ENCODE peak calls at places on chromosomes 16 and 17, in eight cellular contexts. U, S, L, F, K, G, Q and Y are unnamed samples.

GRCh38 chr17:77286641-77287431 is 146.1 kb downstream of the SEC14L1 start:
- DNase-seq in F (peak; percentile 82), K (peak; percentile 88), U (no peak), G (no peak), S (no peak), L (peak; percentile 18), Q (no peak), Y (no peak)

GRCh38 chr17:4900231-4901107 is 1.1 kb downstream of the C17orf107 start:
- DNase-seq in S (no peak), Q (peak; percentile 34), U (peak; percentile 82), F (peak; percentile 71), L (no peak), K (peak; percentile 74), G (no peak), Y (peak; percentile 62)

GRCh38 chr16:62909597-62909996 is 873.4 kb upstream of the CDH8 start:
- DNase-seq in L (no peak), U (no peak), Q (no peak), K (no peak), G (no peak), S (no peak), F (no peak), Y (no peak)

GRCh38 chr16:77961811-77962210 is 60.5 kb upstream of the CLEC3A start:
- DNase-seq in S (no peak), L (peak; percentile 59), K (no peak), F (no peak), Q (no peak), G (no peak), U (no peak), Y (no peak)

GRCh38 chr17:9308069-9308468 is 267.6 kb downstream of the STX8 start:
- DNase-seq in G (no peak), F (no peak), L (no peak), Q (no peak), U (no peak), S (no peak), K (no peak), Y (no peak)

GRCh38 chr17:16269658-16270057 is 52.6 kb downstream of the PIGL start:
- DNase-seq in G (no peak), K (no peak), U (no peak), Q (no peak), F (no peak), L (peak; percentile 87), S (no peak), Y (no peak)

GRCh38 chr17:32319548-32319905 is 22.4 kb downstream of the C17orf75 start:
- DNase-seq in U (peak; percentile 61), L (peak; percentile 41), K (peak; percentile 82), S (peak; percentile 55), G (peak; percentile 46), F (peak; percentile 84), Q (peak; percentile 48), Y (peak; percentile 57)

GRCh38 chr16:56985288-56985961 is 3.9 kb upstream of the NLRC5 start:
- DNase-seq in Q (no peak), L (peak; percentile 85), S (no peak), G (peak; percentile 70), K (peak; percentile 86), U (no peak), F (peak; percentile 58), Y (no peak)

GRCh38 chr16:30948087-30948955 is 547 bp upstream of the ORAI3 start:
- DNase-seq in Q (no peak), L (peak; percentile 96), U (no peak), S (no peak), F (peak; percentile 82), G (peak; percentile 91), K (peak; percentile 94), Y (no peak)

GRCh38 chr17:62627904-62628603 is 584 bp downstream of the MRC2 start:
- DNase-seq in K (no peak), U (no peak), L (peak; percentile 74), G (no peak), S (no peak), F (peak; percentile 63), Q (no peak), Y (no peak)

GRCh38 chr16:78669994-78670393 is 570.5 kb downstream of the WWOX start:
- DNase-seq in Q (no peak), K (no peak), S (no peak), F (no peak), G (no peak), L (no peak), U (no peak), Y (no peak)

GRCh38 chr17:33628500-33629336 is 335.6 kb upstream of the ASIC2 start:
- DNase-seq in G (no peak), S (no peak), Q (no peak), F (no peak), K (no peak), U (no peak), L (no peak), Y (no peak)

GRCh38 chr17:80101160-80101945 is at the start of gene GAA:
- DNase-seq in S (peak; percentile 28), U (peak; percentile 79), L (peak; percentile 76), K (peak; percentile 88), Q (peak; percentile 77), G (peak; percentile 69), F (peak; percentile 90), Y (peak; percentile 84)

GRCh38 chr16:63146251-63146650 is 1110.0 kb upstream of the CDH8 start:
- DNase-seq in F (no peak), Q (no peak), S (no peak), L (no peak), U (no peak), K (no peak), G (no peak), Y (no peak)

GRCh38 chr17:42042598-42043319 is 7.6 kb downstream of the C17orf113 start:
- DNase-seq in U (no peak), Q (no peak), L (no peak), S (no peak), K (no peak), G (no peak), F (no peak), Y (no peak)

GRCh38 chr16:9260665-9261064 is 169.2 kb downstream of the HAPSTR1 start:
- DNase-seq in L (no peak), K (no peak), Q (no peak), U (no peak), F (no peak), S (no peak), G (no peak), Y (no peak)

GRCh38 chr16:47643610-47644009 is 182.5 kb downstream of the PHKB start:
- DNase-seq in G (no peak), F (no peak), L (no peak), Q (no peak), K (no peak), U (no peak), S (no peak), Y (no peak)

GRCh38 chr17:75950850-75951554 is 10.2 kb upstream of the FBF1 start:
- DNase-seq in U (no peak), L (peak; percentile 18), Q (no peak), F (no peak), K (no peak), S (no peak), G (no peak), Y (no peak)

GRCh38 chr16:57071840-57072541 is 20.4 kb upstream of the CPNE2 start:
- DNase-seq in Q (no peak), K (no peak), S (no peak), L (peak; percentile 62), G (no peak), U (no peak), F (no peak), Y (no peak)

GRCh38 chr17:19812407-19812806 is 55.3 kb downstream of the ULK2 start:
- DNase-seq in L (peak; percentile 10), S (no peak), U (no peak), G (no peak), F (no peak), K (no peak), Q (no peak), Y (no peak)

GRCh38 chr17:6347776-6348175 is 87.1 kb downstream of the AIPL1 start:
- DNase-seq in G (no peak), K (no peak), S (no peak), Q (no peak), U (no peak), L (no peak), F (no peak), Y (no peak)

GRCh38 chr17:27323538-27324212 is 29.8 kb downstream of the WSB1 start:
- DNase-seq in S (no peak), F (peak; percentile 86), Q (no peak), G (peak; percentile 49), K (peak; percentile 88), L (peak; percentile 16), U (no peak), Y (no peak)

GRCh38 chr17:67528751-67529436 is 151.8 kb downstream of the PITPNC1 start:
- DNase-seq in Q (no peak), K (peak; percentile 80), S (no peak), U (no peak), F (peak; percentile 77), L (peak; percentile 93), G (peak; percentile 41), Y (no peak)

DNA sequence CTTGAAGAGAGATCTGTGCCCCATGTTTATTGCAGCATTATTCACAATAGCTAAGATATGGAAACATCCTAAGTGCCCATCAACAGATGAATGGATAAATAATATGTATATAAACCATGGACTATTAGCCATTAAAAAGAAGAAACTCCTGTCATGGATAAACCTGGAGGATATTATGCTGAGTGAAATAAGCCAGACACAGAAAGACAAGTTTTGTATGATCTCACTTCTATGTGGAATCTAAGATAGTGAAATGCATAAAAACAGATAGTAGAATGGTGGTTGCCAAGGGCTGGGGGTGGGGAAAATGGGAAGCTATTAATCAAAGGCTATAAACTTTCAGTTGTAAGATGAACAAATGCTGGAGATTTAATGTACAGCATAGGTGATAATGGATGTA is 19.9 kb upstream of the HEATR6 start:
- DNase-seq in G (no peak), F (no peak), U (no peak), L (no peak), K (no peak), S (no peak), Q (no peak), Y (no peak)
- H3K27ac ChIP-seq in G (no peak overlapping the region), F (no peak overlapping the region), U (no peak overlapping the region), L (no peak overlapping the region), K (no peak overlapping the region), S (no peak overlapping the region), Q (no peak overlapping the region), Y (no peak overlapping the region)

DNA sequence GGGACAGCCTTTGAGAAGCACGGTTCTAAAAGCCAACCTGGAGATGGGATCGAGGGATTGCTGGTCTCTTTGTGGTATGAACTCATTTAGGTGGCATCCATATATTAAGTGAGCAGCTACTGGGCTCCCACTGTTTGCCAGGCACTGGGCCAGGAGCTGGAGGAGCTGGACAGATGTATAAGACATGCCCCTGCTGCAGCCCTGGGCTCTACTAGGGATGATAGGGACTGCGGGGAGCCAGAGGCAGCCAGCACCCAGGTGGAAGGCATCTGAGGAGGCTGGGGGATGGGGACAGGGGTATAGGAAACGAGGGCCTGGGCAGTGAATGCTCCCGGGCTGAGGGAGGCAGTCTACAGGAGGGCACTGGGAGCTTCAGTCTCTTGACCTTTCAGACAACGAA is 53.0 kb upstream of the MEAK7 start:
- DNase-seq in L (no peak), S (no peak), G (no peak), K (no peak), F (peak; percentile 27), U (no peak), Q (no peak), Y (no peak)
- H3K4me1 ChIP-seq in L (no peaks in the 10 kb centered on the region), S (peaks cover 15% of the 10 kb centered on the region), G (no peaks in the 10 kb centered on the region), K (no peaks in the 10 kb centered on the region), F (no peaks in the 10 kb centered on the region), U (peaks cover 31% of the 10 kb centered on the region), Q (peaks cover 28% of the 10 kb centered on the region), Y (peaks cover 19% of the 10 kb centered on the region)

GRCh38 chr16:20898938-20899502 is 1.1 kb downstream of the DCUN1D3 start:
- DNase-seq in F (no peak), L (peak; percentile 86), G (no peak), Q (no peak), K (no peak), U (no peak), S (no peak), Y (no peak)
- H3K27ac ChIP-seq in F (peak overlapping the region; percentile 98), L (peak overlapping the region; percentile 100), G (peak overlapping the region; percentile 92), Q (no peak overlapping the region), K (peak overlapping the region; percentile 97), U (peak overlapping the region; percentile 88), S (no peak overlapping the region), Y (no peak overlapping the region)

GRCh38 chr17:58365980-58366595 is 14.1 kb upstream of the SUPT4H1 start:
- DNase-seq in F (no peak), K (no peak), L (no peak), U (no peak), Q (no peak), S (no peak), G (no peak), Y (no peak)
- H3K4me1 ChIP-seq in F (no peaks in the 10 kb centered on the region), K (peaks cover 42% of the 10 kb centered on the region), L (no peaks in the 10 kb centered on the region), U (no peaks in the 10 kb centered on the region), Q (peaks cover 8% of the 10 kb centered on the region), S (no peaks in the 10 kb centered on the region), G (no peaks in the 10 kb centered on the region), Y (no peaks in the 10 kb centered on the region)